ENCODE peak calls at places on chromosomes 7 and 10, in six cellular contexts. K, M, G, E, V and I are unnamed samples.

GRCh38 chr7:13563257-13563656 is 426.2 kb downstream of the ETV1 start:
- DNase-seq in V (no peak), G (no peak), M (no peak), E (no peak), K (no peak), I (no peak)

GRCh38 chr10:72808001-72808400 is 85.5 kb upstream of the OIT3 start:
- DNase-seq in V (no peak), K (no peak), E (no peak), M (no peak), G (no peak), I (no peak)

GRCh38 chr7:120785056-120785455 is 72.9 kb downstream of the TSPAN12 start:
- DNase-seq in G (no peak), M (no peak), K (no peak), V (no peak), E (no peak), I (no peak)

GRCh38 chr7:100162874-100163533 is 4.5 kb upstream of the TRAPPC14 start:
- DNase-seq in G (no peak), V (no peak), M (no peak), E (no peak), K (no peak), I (no peak)

GRCh38 chr7:69123003-69123402 is 475.3 kb upstream of the AUTS2 start:
- DNase-seq in M (no peak), E (no peak), G (no peak), K (no peak), V (no peak), I (no peak)

GRCh38 chr10:102065561-102066420 is 642 bp downstream of the HPS6 start:
- DNase-seq in E (peak), M (peak), K (peak), V (peak), G (peak), I (peak)

GRCh38 chr10:132248455-132249231 is 59.1 kb downstream of the STK32C start:
- DNase-seq in G (peak), M (peak), E (no peak), K (no peak), V (peak), I (peak)

GRCh38 chr10:32413513-32413912 is 32.4 kb upstream of the CCDC7 start:
- DNase-seq in E (peak), K (no peak), V (peak), M (no peak), G (no peak), I (no peak)

GRCh38 chr10:33509231-33509871 is 174.9 kb upstream of the NRP1 start:
- DNase-seq in E (peak), G (no peak), M (no peak), V (peak), K (no peak), I (peak)

GRCh38 chr10:125984346-125984745 is 88.0 kb downstream of the FANK1 start:
- DNase-seq in G (no peak), V (no peak), M (no peak), K (no peak), E (peak), I (no peak)

GRCh38 chr10:132078746-132079345 is 13.1 kb downstream of the JAKMIP3 start:
- DNase-seq in M (no peak), G (peak), V (no peak), E (no peak), K (no peak), I (peak)

GRCh38 chr7:152588350-152588749 is 87.6 kb downstream of the XRCC2 start:
- DNase-seq in K (no peak), V (peak), M (no peak), E (peak), G (no peak), I (peak)

GRCh38 chr10:86603256-86603655 is 51.1 kb upstream of the OPN4 start:
- DNase-seq in M (no peak), E (peak), G (no peak), K (no peak), V (no peak), I (no peak)

GRCh38 chr10:122894261-122894944 is 15.0 kb upstream of the FAM24B start:
- DNase-seq in G (no peak), E (no peak), M (no peak), V (no peak), K (no peak), I (no peak)

GRCh38 chr7:46933596-46933995 is 648.3 kb downstream of the TNS3 start:
- DNase-seq in M (no peak), E (peak), K (no peak), G (no peak), V (peak), I (no peak)

GRCh38 chr7:149670288-149670687 is 103.1 kb downstream of the ZNF467 start:
- DNase-seq in E (peak), V (peak), G (no peak), M (no peak), K (peak), I (no peak)

GRCh38 chr10:77529050-77529576 is 108.5 kb downstream of the KCNMA1 start:
- DNase-seq in E (no peak), K (no peak), M (no peak), V (no peak), G (no peak), I (no peak)

GRCh38 chr7:71904486-71904885 is 507.7 kb downstream of the CALN1 start:
- DNase-seq in E (no peak), M (no peak), G (no peak), V (no peak), K (no peak), I (no peak)

GRCh38 chr7:33186187-33186586 is 56.8 kb downstream of the BBS9 start:
- DNase-seq in M (no peak), E (peak), K (no peak), V (peak), G (no peak), I (no peak)

GRCh38 chr7:142760071-142760642 is 10.6 kb upstream of the PRSS2 start:
- DNase-seq in K (no peak), E (peak), V (no peak), M (no peak), G (no peak), I (no peak)

GRCh38 chr10:98694014-98694413 is 247.3 kb upstream of the HPS1 start:
- DNase-seq in G (no peak), V (no peak), M (no peak), E (no peak), K (no peak), I (no peak)

GRCh38 chr7:158076656-158077055 is 511.0 kb downstream of the PTPRN2 start:
- DNase-seq in G (no peak), V (no peak), M (no peak), E (no peak), K (no peak), I (no peak)

GRCh38 chr10:48606530-48607355 is 1.9 kb upstream of the ARHGAP22 start:
- DNase-seq in E (peak), M (no peak), G (no peak), V (peak), K (no peak), I (no peak)

DNA sequence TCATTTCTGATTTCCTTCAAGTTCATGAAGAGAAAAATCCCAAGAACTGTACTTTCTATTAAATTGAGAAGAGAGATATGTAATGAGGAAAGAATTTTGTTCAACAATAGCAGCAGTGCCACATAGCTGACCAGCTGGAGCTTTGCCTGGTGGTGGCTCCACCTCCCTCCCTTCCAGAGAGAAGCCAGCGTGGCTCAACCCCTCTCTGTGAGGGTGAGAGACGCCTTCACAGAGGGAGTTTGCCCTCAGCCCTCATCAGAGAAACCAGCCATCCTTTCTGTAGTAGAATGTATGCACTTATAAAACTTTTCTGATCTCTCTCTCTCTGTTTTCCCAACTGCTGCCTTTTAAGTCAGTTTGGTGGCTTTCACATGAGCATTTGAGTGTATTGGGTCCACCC is 20.5 kb upstream of the COL1A2 start:
- DNase-seq in G (peak), M (no peak), E (peak), V (peak), K (peak), I (peak)
- TF ChIP-seq CTCF in G (no peak), M (no peak), E (peak), V (no peak), K (no peak), I (no peak)

DNA sequence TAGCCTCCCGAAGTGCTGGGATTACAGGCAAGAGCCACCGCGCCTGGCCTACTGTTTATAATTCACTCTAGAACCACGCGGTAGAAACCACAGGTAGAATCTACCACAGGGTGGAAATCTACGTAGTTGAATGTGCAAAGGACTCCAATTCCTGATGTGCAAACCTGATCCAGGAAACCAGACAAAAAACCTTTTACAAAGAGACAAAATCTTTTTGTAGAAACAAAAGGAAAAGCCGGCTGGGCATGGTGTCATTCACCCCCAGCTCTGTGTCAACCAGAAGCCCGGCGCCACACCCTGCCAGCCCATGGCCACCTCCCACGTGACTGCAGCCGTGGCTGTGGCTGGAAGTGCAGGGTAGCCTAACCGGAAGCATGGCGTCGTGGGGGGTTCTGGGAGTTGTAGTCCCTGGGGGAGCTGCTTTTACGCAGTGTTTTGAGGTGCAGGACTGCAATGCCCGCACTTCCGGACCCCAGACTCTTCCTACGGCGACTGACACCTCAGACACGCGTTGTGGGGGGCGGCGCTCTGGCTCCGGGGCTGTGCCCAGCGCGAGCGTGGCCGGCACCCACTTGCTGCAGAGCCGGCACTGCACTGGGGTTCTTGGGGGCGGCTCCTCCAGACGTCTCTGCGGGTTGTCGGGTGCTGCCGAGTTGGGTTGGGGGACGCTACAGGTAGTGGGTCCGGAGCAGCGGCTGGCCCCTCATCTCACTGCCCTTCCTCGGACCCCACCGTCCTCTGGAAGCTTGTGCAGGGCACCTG is 41.5 kb upstream of the RNF216 start:
- DNase-seq in E (peak), K (peak), V (peak), M (peak), G (peak), I (peak)
- TF ChIP-seq CTCF in E (peak), K (peak), V (peak), M (no peak), G (no peak), I (peak)

GRCh38 chr7:144786522-144786921 is 49.3 kb downstream of the TPK1 start:
- DNase-seq in V (no peak), G (no peak), E (peak), M (no peak), K (no peak), I (no peak)

GRCh38 chr7:144785491-144785890 is 50.4 kb downstream of the TPK1 start:
- DNase-seq in E (no peak), V (no peak), G (no peak), M (no peak), K (no peak), I (no peak)

GRCh38 chr7:144784943-144785342 is 50.9 kb downstream of the TPK1 start:
- DNase-seq in V (peak), K (no peak), E (peak), M (no peak), G (no peak), I (no peak)

GRCh38 chr7:144786079-144786478 is 49.8 kb downstream of the TPK1 start:
- DNase-seq in E (no peak), M (no peak), V (no peak), K (no peak), G (no peak), I (no peak)

DNA sequence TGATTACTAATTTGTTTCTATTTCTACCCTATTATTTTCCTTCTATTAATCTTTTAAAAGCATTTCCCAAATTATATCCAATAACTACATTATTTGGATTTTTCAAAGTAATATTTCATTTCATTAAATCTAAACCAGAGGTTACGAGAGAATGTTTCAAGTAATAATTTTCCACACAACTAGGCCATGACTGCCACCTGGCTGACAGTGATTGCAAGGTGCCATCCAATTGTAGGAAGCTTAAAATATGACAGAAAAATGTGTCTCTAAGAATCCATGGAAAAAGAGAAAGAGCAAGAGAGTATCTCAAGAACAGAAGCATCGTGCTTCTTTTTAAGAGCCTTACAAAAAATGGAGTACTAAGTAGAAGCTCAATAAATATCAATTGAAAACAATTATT is 48.7 kb downstream of the TPK1 start:
- DNase-seq in G (no peak), V (no peak), E (peak), K (no peak), M (no peak), I (no peak)
- TF ChIP-seq CTCF in G (no peak), V (no peak), E (peak), K (peak), M (no peak), I (no peak)

GRCh38 chr10:14740684-14741247 is 33.9 kb downstream of the FAM107B start:
- DNase-seq in M (no peak), K (no peak), G (no peak), E (peak), V (no peak), I (no peak)

GRCh38 chr10:14736043-14736442 is 38.7 kb downstream of the FAM107B start:
- DNase-seq in G (no peak), E (no peak), V (no peak), K (no peak), M (no peak), I (no peak)

GRCh38 chr10:14738011-14738510 is 36.6 kb downstream of the FAM107B start:
- DNase-seq in V (no peak), G (no peak), E (no peak), M (no peak), K (no peak), I (no peak)

GRCh38 chr10:14732146-14732545 is 42.6 kb downstream of the FAM107B start:
- DNase-seq in M (no peak), E (no peak), K (no peak), V (no peak), G (no peak), I (no peak)

GRCh38 chr10:14736600-14737081 is 38.1 kb downstream of the FAM107B start:
- DNase-seq in K (peak), E (peak), G (no peak), M (no peak), V (peak), I (no peak)
- TF ChIP-seq CTCF in K (peak), E (no peak), G (no peak), M (no peak), V (no peak), I (no peak)

DNA sequence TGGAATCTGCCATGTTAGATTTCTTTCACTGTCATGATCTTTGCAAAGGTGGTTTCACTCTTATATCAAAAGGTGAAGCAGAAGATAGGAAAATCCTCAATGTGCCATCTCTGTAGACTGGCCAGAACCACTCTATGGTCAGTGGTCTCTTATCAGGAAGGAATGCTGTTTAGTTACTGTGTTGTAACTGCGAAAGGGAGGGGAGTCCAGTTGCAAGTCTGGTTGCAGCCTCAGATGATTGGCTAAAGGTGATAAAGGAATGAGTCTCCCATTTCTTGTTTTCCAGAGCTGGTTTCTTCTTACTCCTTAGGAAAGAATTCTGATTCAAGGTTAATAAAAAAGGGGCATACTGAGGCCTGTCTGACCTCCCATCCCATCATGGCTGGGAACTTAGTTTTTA is 58.2 kb upstream of the ICA1 start:
- DNase-seq in E (no peak), V (no peak), G (no peak), K (no peak), M (no peak), I (no peak)
- TF ChIP-seq CTCF in E (no peak), V (no peak), G (no peak), K (no peak), M (no peak), I (no peak)

DNA sequence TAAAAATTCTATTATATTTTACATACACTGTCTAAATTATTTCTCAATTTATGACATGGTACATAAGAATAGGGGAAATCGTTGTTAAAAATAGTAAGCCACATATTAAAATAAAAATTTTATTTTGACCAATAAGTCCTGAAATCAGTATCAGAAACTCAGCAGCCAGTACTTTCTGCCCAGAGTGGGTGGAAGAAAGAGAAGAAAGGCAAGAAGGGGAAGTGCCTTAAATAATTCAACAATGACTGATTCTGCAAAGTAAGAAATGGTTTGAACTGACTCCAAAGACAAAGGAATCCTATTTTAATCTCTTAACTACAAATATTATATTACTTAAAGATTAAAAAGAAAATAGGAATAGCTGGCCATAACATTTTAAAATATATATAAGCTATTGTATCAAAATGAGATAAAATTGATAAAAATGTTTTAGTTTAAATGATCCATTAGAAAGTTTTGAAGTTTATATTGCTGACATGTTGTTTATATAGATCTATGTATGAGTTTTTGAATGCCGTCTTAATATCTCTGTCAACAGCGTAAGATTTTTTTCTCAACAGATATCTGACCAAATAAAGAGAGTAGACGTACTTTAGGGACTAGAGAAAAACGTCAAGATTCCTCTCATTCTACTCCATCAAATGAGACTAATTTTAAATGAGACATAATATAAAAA is 30.2 kb upstream of the NRCAM start:
- DNase-seq in V (peak), K (no peak), G (no peak), M (no peak), E (peak), I (no peak)
- TF ChIP-seq CTCF in V (no peak), K (no peak), G (no peak), M (no peak), E (no peak), I (no peak)

DNA sequence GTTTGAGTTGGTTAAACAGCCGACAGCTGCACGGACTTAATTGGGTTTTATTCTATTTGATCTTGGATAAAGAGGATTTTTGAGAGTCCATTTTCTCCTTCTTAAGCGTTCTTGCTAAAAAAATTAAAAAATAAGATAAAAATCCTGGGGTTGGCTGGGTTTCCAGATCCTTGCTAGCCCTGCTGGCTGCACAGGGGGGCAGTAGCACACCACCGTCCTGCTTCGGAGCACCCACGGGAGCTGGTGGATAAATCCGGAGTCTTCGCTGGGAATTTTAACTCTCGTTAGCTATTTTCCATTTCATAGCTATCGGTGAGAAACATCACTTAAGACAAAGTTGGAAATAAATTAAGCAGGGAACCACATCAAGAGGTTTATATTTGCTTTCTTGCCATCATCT is 792.1 kb downstream of the TYW1 start:
- DNase-seq in M (no peak), V (no peak), G (peak), E (peak), K (no peak), I (no peak)
- TF ChIP-seq CTCF in M (no peak), V (no peak), G (peak), E (peak), K (peak), I (no peak)

GRCh38 chr7:65216469-65216868 is 157.2 kb upstream of the ZNF92 start:
- DNase-seq in E (peak), G (peak), V (peak), M (peak), K (no peak), I (no peak)
- TF ChIP-seq CTCF in E (peak), G (peak), V (peak), M (peak), K (peak), I (peak)

GRCh38 chr10:15461353-15462108 is 90.4 kb upstream of the FAM171A1 start:
- DNase-seq in K (peak), V (peak), G (no peak), E (peak), M (no peak), I (no peak)
- TF ChIP-seq CTCF in K (peak), V (peak), G (no peak), E (peak), M (no peak), I (no peak)